ENCODE peak calls at places on chromosomes 5 and 9, in nine cellular contexts. B is neural progenitor cell, D is HCT116, H is PC-3, M is SK-N-SH, Y is hepatocyte, K is MM.1S, U is GM23338, N is GM23248. G is an unnamed sample.
A peak's percentile ranks its signal among the peaks of the same experiment; 100 is the strongest.

GRCh38 chr5:80957031-80957761 is 3.0 kb upstream of the RASGRF2 start:
- DNase-seq in Y (no peak), H (peak; percentile 49), M (no peak), B (no peak), N (no peak), D (no peak), K (no peak), U (peak; percentile 86), G (no peak)

GRCh38 chr9:35740243-35740642 is 7.8 kb downstream of the CREB3 start:
- DNase-seq in K (no peak), B (no peak), Y (no peak), M (no peak), D (no peak), U (no peak), N (no peak), H (no peak), G (no peak)

GRCh38 chr5:141958113-141958512 is at the start of gene PCDH12:
- DNase-seq in N (peak; percentile 24), M (peak; percentile 58), K (no peak), B (no peak), Y (no peak), U (peak; percentile 42), H (no peak), D (no peak), G (peak; percentile 24)

GRCh38 chr5:127216906-127217675 is 73.5 kb upstream of the MEGF10 start:
- DNase-seq in K (no peak), U (peak; percentile 21), D (no peak), H (no peak), Y (no peak), M (no peak), B (peak; percentile 43), N (no peak), G (no peak)

GRCh38 chr5:116539222-116539621 is 35.4 kb downstream of the SEMA6A start:
- DNase-seq in Y (no peak), D (no peak), N (no peak), U (no peak), H (no peak), B (no peak), M (no peak), K (no peak), G (no peak)

GRCh38 chr9:15522130-15522755 is 11.5 kb upstream of the PSIP1 start:
- DNase-seq in K (no peak), Y (no peak), N (no peak), D (no peak), U (no peak), M (no peak), B (no peak), H (no peak), G (no peak)

GRCh38 chr5:180343846-180344327 is 9.2 kb downstream of the GFPT2 start:
- DNase-seq in M (peak; percentile 60), Y (peak; percentile 60), N (peak; percentile 90), D (no peak), H (no peak), B (peak; percentile 49), U (no peak), K (no peak), G (no peak)

GRCh38 chr9:93052791-93053540 is 5.5 kb upstream of the SUSD3 start:
- DNase-seq in Y (no peak), K (no peak), D (no peak), H (no peak), B (peak; percentile 38), U (peak; percentile 74), M (no peak), N (no peak), G (no peak)

GRCh38 chr5:114360816-114361723 is 800 bp upstream of the KCNN2 start:
- DNase-seq in K (peak; percentile 55), H (no peak), U (peak; percentile 89), M (peak; percentile 60), N (no peak), D (no peak), B (peak; percentile 93), Y (peak; percentile 81), G (no peak)

GRCh38 chr5:132114150-132115121 is 40.8 kb downstream of the CSF2 start:
- DNase-seq in H (no peak), D (no peak), B (no peak), Y (no peak), N (no peak), U (no peak), K (no peak), M (no peak), G (no peak)

GRCh38 chr9:123338710-123339665 is 17.0 kb upstream of the CRB2 start:
- DNase-seq in H (no peak), M (no peak), U (no peak), N (no peak), K (peak; percentile 93), Y (no peak), D (no peak), B (no peak), G (peak; percentile 89)

GRCh38 chr5:157306690-157307089 is 40.8 kb downstream of the CYFIP2 start:
- DNase-seq in K (no peak), Y (no peak), U (no peak), N (no peak), D (no peak), M (no peak), H (no peak), B (no peak), G (peak; percentile 38)

GRCh38 chr5:96963267-96963666 is 27.4 kb downstream of the LNPEP start:
- DNase-seq in H (peak; percentile 12), B (no peak), K (no peak), D (no peak), N (peak; percentile 95), U (no peak), M (no peak), Y (peak; percentile 27), G (peak; percentile 75)

GRCh38 chr5:90916947-90917800 is 358.6 kb downstream of the ADGRV1 start:
- DNase-seq in K (no peak), U (no peak), H (no peak), B (no peak), Y (no peak), D (no peak), M (no peak), N (no peak), G (no peak)

GRCh38 chr5:74575741-74576538 is 64.6 kb downstream of the ENC1 start:
- DNase-seq in U (no peak), K (no peak), M (no peak), Y (no peak), B (no peak), N (peak; percentile 88), H (peak; percentile 86), D (no peak), G (no peak)

GRCh38 chr9:87606921-87607521 is 109.4 kb downstream of the DAPK1 start:
- DNase-seq in B (peak; percentile 64), D (no peak), Y (no peak), M (no peak), U (no peak), H (no peak), N (peak; percentile 78), K (no peak), G (no peak)

GRCh38 chr5:173648308-173648866 is 31.9 kb upstream of the BOD1 start:
- DNase-seq in D (no peak), H (no peak), B (no peak), U (no peak), K (no peak), N (no peak), Y (no peak), M (no peak), G (no peak)

GRCh38 chr9:42378418-42378815 is 195.0 kb downstream of the SPATA31A6 start:
- DNase-seq in D (no peak), U (no peak), H (no peak), B (no peak), M (no peak), K (no peak), Y (no peak), N (no peak), G (no peak)

GRCh38 chr9:134285215-134285845 is 40.9 kb upstream of the RXRA start:
- DNase-seq in M (no peak), B (no peak), N (no peak), H (no peak), U (no peak), K (no peak), Y (no peak), D (no peak), G (no peak)

GRCh38 chr9:137456864-137457405 is 2.2 kb downstream of the NSMF start:
- DNase-seq in Y (no peak), N (no peak), D (no peak), H (no peak), B (no peak), K (no peak), U (no peak), M (no peak), G (no peak)
- H3K4me1 ChIP-seq in Y (peaks cover 4% of the 10 kb centered on the region), N (peaks cover 6% of the 10 kb centered on the region), D (peaks cover 27% of the 10 kb centered on the region), H (peaks cover 4% of the 10 kb centered on the region), B (peaks cover 24% of the 10 kb centered on the region), K (peaks cover 12% of the 10 kb centered on the region), U (peaks cover 6% of the 10 kb centered on the region), M (peaks cover 51% of the 10 kb centered on the region), G (peaks cover 40% of the 10 kb centered on the region)

GRCh38 chr9:120818595-120818994 is 24.1 kb downstream of the PSMD5 start:
- DNase-seq in D (no peak), N (no peak), Y (no peak), B (no peak), M (no peak), K (no peak), U (no peak), H (no peak), G (no peak)

DNA sequence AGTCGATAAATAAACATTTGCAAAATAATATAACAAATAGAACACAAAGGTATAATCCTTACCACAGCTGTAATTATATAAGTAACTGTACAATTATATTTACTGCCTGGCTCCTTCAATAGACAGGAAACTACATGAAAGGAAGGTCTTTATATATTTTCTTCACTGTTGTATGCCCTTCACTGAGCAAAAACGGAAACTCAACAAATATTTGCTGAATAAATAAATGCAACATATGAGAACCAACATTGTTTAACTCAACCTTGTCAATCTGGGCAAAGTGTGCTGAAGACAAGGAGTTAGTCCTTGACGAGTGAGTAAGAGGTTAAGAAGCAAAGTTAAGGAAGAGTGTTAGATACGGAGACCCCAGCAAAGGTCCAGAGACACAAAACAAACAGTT is 22.6 kb downstream of the PSMD5 start:
- DNase-seq in D (no peak), Y (no peak), H (no peak), U (no peak), N (no peak), B (no peak), M (no peak), K (no peak), G (no peak)
- TF ChIP-seq EZH2phosphoT487 in D (no peak), Y (no peak), H (no peak), U (no peak), N (no peak), B (no peak), M (no peak), K (no peak), G (no peak)

DNA sequence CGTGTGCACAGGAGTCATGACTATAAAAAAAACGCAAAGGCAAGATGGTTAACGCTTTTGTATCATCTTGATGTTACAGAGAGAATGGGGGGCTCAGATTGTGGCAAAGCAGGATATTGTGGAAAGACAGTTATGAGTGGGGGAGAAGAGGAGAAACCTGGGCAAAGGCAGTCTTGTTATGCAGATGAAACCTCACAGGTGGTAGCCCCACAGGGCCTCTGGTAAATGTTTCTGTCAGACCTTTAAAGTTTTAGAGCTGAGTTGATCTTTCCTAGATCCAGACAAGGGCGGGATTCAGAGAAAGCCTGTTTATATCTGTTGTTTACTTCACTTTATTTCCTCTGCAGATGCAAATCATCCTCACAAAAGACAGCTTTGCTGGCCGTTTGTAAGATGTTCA is 55.2 kb downstream of the C9orf85 start:
- DNase-seq in D (no peak), U (peak; percentile 66), N (no peak), H (no peak), M (no peak), B (peak; percentile 5), Y (no peak), K (no peak), G (no peak)
- H3K27ac ChIP-seq in D (no peak overlapping the region), U (peak overlapping the region; percentile 94), N (no peak overlapping the region), H (no peak overlapping the region), M (no peak overlapping the region), B (peak overlapping the region; percentile 34), Y (no peak overlapping the region), K (no peak overlapping the region), G (no peak overlapping the region)

GRCh38 chr5:123269851-123270250 is 153.4 kb downstream of the CEP120 start:
- DNase-seq in N (no peak), B (no peak), Y (no peak), K (no peak), M (no peak), U (no peak), D (no peak), H (no peak), G (no peak)
- H3K4me1 ChIP-seq in N (no peaks in the 10 kb centered on the region), B (no peaks in the 10 kb centered on the region), Y (no peaks in the 10 kb centered on the region), K (no peaks in the 10 kb centered on the region), M (no peaks in the 10 kb centered on the region), U (no peaks in the 10 kb centered on the region), D (no peaks in the 10 kb centered on the region), H (no peaks in the 10 kb centered on the region), G (no peaks in the 10 kb centered on the region)